ENCODE peak calls at places on chromosomes 4 and X, in seven cellular contexts. H is stomach, G is ovary, F is IMR-90, Q is A549, A is gastrocnemius medialis, S is tibial nerve. U is an unnamed sample.

GRCh38 chr4:110518889-110519490 is 43.0 kb downstream of the ENPEP start:
- DNase-seq in H (no peak), G (no peak), F (peak), Q (no peak), A (no peak), S (peak), U (no peak)

GRCh38 chrX:38514014-38514854 is 47.1 kb upstream of the TSPAN7 start:
- DNase-seq in H (no peak), G (no peak), F (no peak), Q (no peak), A (peak), S (no peak), U (no peak)

GRCh38 chrX:125203379-125203736 is 116.3 kb upstream of the TEX13C start:
- DNase-seq in H (no peak), G (no peak), F (no peak), Q (no peak), A (no peak), S (no peak), U (no peak)

GRCh38 chr4:6449335-6449734 is 23.1 kb downstream of the PPP2R2C start:
- DNase-seq in H (no peak), G (no peak), F (no peak), Q (no peak), A (no peak), S (no peak), U (no peak)

GRCh38 chr4:104451573-104451972 is 43.1 kb downstream of the CXXC4 start:
- DNase-seq in H (no peak), G (no peak), F (no peak), Q (no peak), A (no peak), S (no peak), U (no peak)

GRCh38 chr4:57156242-57156990 is 46.2 kb upstream of the IGFBP7 start:
- DNase-seq in H (no peak), G (no peak), F (peak), Q (no peak), A (no peak), S (no peak), U (no peak)

GRCh38 chr4:6720202-6720699 is 4.3 kb downstream of the BLOC1S4 start:
- DNase-seq in H (peak), G (peak), F (peak), Q (peak), A (peak), S (peak), U (peak)

GRCh38 chr4:55397521-55398321 is 2.0 kb downstream of the TMEM165 start:
- DNase-seq in H (no peak), G (no peak), F (peak), Q (no peak), A (no peak), S (no peak), U (no peak)

GRCh38 chr4:177696438-177696966 is 254.3 kb upstream of the AGA start:
- DNase-seq in H (no peak), G (no peak), F (peak), Q (no peak), A (no peak), S (no peak), U (no peak)

GRCh38 chr4:145937021-145937861 is 1.4 kb downstream of the ZNF827 start:
- DNase-seq in H (peak), G (peak), F (peak), Q (no peak), A (peak), S (peak), U (no peak)

GRCh38 chr4:145939241-145939640 is 618 bp upstream of the ZNF827 start:
- DNase-seq in H (no peak), G (no peak), F (peak), Q (no peak), A (no peak), S (no peak), U (no peak)

GRCh38 chr4:145936142-145937020 is 2.2 kb downstream of the ZNF827 start:
- DNase-seq in H (peak), G (peak), F (peak), Q (no peak), A (peak), S (peak), U (peak)

GRCh38 chr4:145938618-145939177 is at the start of gene ZNF827:
- DNase-seq in H (peak), G (peak), F (peak), Q (no peak), A (peak), S (peak), U (no peak)

DNA sequence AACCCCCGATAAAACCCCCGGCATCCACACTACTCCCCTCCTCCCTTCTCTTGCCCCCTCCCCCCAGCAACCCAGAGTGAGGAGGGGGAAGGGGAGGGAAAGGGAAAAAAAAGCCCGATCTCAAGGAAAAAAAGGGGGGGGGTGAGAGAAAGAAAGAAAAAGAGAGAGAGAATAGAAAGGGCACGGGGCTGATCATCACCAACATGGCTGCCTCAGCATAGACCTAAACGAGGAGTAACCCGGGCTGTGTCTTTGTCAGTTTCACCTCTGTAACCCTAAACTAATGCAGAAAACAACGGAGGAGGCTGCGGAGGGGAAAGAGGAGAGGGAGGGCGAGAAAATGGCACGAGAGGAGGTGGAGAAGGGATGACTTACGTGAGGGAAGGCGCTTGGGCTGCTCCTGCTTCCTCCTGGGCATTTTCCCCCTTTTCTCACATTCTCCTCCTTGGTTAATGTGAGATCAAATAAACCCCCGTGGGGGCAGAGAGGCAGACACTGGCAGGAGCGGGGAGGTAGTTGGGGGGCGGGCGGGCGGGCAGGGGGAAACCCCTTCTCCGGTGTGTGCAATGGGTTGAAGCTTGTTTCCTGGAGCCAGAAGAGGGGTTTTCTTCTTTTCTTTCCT is 522 bp downstream of the ZNF827 start:
- DNase-seq in H (no peak), G (peak), F (peak), Q (no peak), A (no peak), S (no peak), U (no peak)
- TF ChIP-seq POLR2A in H (no peak), G (no peak), F (no peak), Q (no peak), A (no peak), S (no peak), U (peak)

DNA sequence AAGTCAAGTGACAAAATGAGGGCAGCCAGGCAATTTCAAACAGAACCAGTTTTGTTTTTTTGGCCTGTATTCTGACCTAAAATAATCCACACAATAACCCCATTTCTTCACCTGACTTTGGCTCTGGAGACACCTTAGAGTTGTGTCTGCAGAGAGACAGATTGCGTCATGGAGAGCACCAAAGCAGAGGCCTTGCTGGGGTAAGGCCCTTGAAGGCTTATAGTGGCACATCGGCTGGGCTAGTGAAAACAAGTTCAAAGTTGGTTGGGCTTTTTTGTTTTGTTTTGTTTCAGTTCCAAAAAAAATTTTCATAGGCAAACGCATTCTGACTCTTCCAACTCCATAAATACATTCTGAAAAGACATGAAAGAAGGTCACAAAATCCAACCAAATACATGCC is 34.4 kb downstream of the PARM1 start:
- DNase-seq in H (no peak), G (no peak), F (no peak), Q (no peak), A (no peak), S (no peak), U (no peak)
- TF ChIP-seq POLR2A in H (no peak), G (no peak), F (no peak), Q (no peak), A (no peak), S (no peak), U (no peak)

DNA sequence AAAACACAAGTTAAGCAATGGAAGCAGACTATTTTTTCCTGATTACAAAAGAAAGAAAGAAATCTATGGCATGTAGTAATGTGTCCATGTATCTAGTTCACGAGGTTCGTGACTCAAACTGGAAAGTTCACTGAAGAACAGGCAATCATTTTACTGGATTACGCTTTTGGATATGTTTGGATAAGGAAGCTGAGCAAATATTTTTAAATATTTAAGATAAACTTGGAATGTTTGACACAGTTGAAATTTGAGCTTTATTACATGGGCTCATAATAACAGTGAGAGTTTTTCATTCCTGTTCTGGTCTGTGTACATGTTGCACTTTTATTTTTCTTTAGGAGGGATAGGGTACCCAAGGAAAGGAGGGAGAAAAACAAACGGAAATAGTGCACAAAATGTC is 244.2 kb upstream of the GK2 start:
- DNase-seq in H (no peak), G (no peak), F (peak), Q (no peak), A (no peak), S (no peak), U (no peak)
- TF ChIP-seq POLR2A in H (no peak), G (no peak), F (no peak), Q (no peak), A (no peak), S (no peak), U (no peak)

GRCh38 chrX:71298119-71298518 is 3.4 kb upstream of the ITGB1BP2 start:
- DNase-seq in H (no peak), G (no peak), F (no peak), Q (no peak), A (no peak), S (no peak), U (no peak)
- TF ChIP-seq POLR2A in H (no peak), G (no peak), F (no peak), Q (no peak), A (no peak), S (no peak), U (no peak)

GRCh38 chr4:123867910-123868587 is 471.5 kb downstream of the SPRY1 start:
- DNase-seq in H (no peak), G (no peak), F (no peak), Q (no peak), A (no peak), S (no peak), U (no peak)

GRCh38 chr4:123870283-123870876 is 473.8 kb downstream of the SPRY1 start:
- DNase-seq in H (no peak), G (no peak), F (no peak), Q (no peak), A (no peak), S (no peak), U (no peak)

GRCh38 chr4:123874044-123874443 is 477.4 kb downstream of the SPRY1 start:
- DNase-seq in H (no peak), G (no peak), F (no peak), Q (no peak), A (no peak), S (no peak), U (no peak)

GRCh38 chr4:123869517-123870282 is 473.1 kb downstream of the SPRY1 start:
- DNase-seq in H (no peak), G (no peak), F (no peak), Q (no peak), A (no peak), S (no peak), U (no peak)

GRCh38 chr4:123871351-123871750 is 474.8 kb downstream of the SPRY1 start:
- DNase-seq in H (no peak), G (no peak), F (no peak), Q (no peak), A (no peak), S (no peak), U (no peak)
- TF ChIP-seq POLR2A in H (no peak), G (no peak), F (no peak), Q (no peak), A (no peak), S (no peak), U (no peak)

GRCh38 chr4:53089940-53090729 is 228.0 kb downstream of the RASL11B start:
- DNase-seq in H (no peak), G (no peak), F (no peak), Q (no peak), A (no peak), S (no peak), U (no peak)
- TF ChIP-seq POLR2A in H (no peak), G (no peak), F (no peak), Q (no peak), A (no peak), S (no peak), U (no peak)

DNA sequence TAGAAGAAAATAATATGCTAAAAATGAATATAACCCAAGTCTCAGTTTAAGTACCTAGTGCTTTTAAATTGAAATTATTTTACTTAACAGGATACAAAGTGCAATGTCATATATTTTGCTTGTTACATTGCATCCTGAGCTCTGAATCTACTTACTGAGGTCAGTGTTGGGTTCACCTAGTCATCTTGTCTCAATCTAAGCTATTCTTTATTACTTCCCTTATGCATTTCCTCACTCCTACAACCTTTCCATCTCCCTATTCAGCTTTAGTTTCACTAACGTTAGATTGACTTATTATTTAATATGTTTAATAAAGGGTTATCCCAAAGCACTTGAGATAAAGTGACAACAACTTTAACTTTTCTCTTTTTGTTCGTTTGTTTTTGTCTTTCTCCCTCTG is 483.7 kb downstream of the FSTL5 start:
- DNase-seq in H (no peak), G (no peak), F (no peak), Q (no peak), A (no peak), S (no peak), U (no peak)
- TF ChIP-seq POLR2A in H (no peak), G (no peak), F (no peak), Q (no peak), A (no peak), S (no peak), U (no peak)

GRCh38 chrX:19863237-19864223 is 23.9 kb downstream of the SH3KBP1 start:
- DNase-seq in H (no peak), G (no peak), F (peak), Q (no peak), A (no peak), S (no peak), U (no peak)
- TF ChIP-seq POLR2A in H (no peak), G (no peak), F (no peak), Q (no peak), A (no peak), S (no peak), U (no peak)